ENCODE peak calls at places on chromosome 4, in five cellular contexts. Y is IMR-90, F is NT2/D1, Q is GM23248, B is mesenchymal stem cell. O is an unnamed sample.

GRCh38 chr4:17997129-17997528 is 24.4 kb downstream of the LCORL start:
- DNase-seq in Y (no peak), F (no peak), Q (no peak), B (no peak), O (no peak)

GRCh38 chr4:163404080-163404479 is 60.4 kb downstream of the NPY5R start:
- DNase-seq in Y (no peak), F (no peak), Q (no peak), B (no peak), O (no peak)

GRCh38 chr4:150782311-150782710 is 200.4 kb downstream of the MAB21L2 start:
- DNase-seq in Y (peak; percentile 7), F (no peak), Q (no peak), B (peak; percentile 37), O (peak; percentile 29)

GRCh38 chr4:44157611-44158277 is 290.9 kb downstream of the KCTD8 start:
- DNase-seq in Y (peak; percentile 60), F (no peak), Q (peak; percentile 2), B (peak; percentile 23), O (peak; percentile 69)

GRCh38 chr4:108850407-108850709 is 87.5 kb upstream of the ETNPPL start:
- DNase-seq in Y (no peak), F (no peak), Q (peak; percentile 50), B (no peak), O (no peak)

GRCh38 chr4:58760737-58761136 is 1650.6 kb upstream of the IGFBP7 start:
- DNase-seq in Y (no peak), F (no peak), Q (no peak), B (no peak), O (no peak)

GRCh38 chr4:124641715-124642380 is 70.7 kb downstream of the ANKRD50 start:
- DNase-seq in Y (peak; percentile 94), F (no peak), Q (peak; percentile 86), B (peak; percentile 54), O (peak; percentile 74)

GRCh38 chr4:108068422-108068821 is 78.7 kb downstream of the HADH start:
- DNase-seq in Y (no peak), F (no peak), Q (peak; percentile 35), B (peak; percentile 20), O (peak; percentile 24)

GRCh38 chr4:122857160-122857559 is 30.5 kb downstream of the FGF2 start:
- DNase-seq in Y (no peak), F (no peak), Q (no peak), B (no peak), O (no peak)

GRCh38 chr4:128384765-128385164 is 97.2 kb upstream of the PGRMC2 start:
- DNase-seq in Y (no peak), F (no peak), Q (no peak), B (no peak), O (no peak)

GRCh38 chr4:10074767-10075105 is 41.9 kb downstream of the WDR1 start:
- DNase-seq in Y (peak; percentile 70), F (peak; percentile 16), Q (peak; percentile 84), B (peak; percentile 65), O (peak; percentile 41)

GRCh38 chr4:109801895-109802319 is at the start of gene CFI:
- DNase-seq in Y (peak; percentile 32), F (no peak), Q (peak; percentile 65), B (peak; percentile 57), O (peak; percentile 79)

GRCh38 chr4:140252144-140252741 is 98.3 kb upstream of the MAML3 start:
- DNase-seq in Y (no peak), F (no peak), Q (no peak), B (no peak), O (no peak)

GRCh38 chr4:14897217-14897616 is 105.1 kb upstream of the CPEB2 start:
- DNase-seq in Y (no peak), F (no peak), Q (peak; percentile 12), B (no peak), O (no peak)

GRCh38 chr4:1962980-1963379 is 45.8 kb downstream of the NELFA start:
- DNase-seq in Y (no peak), F (no peak), Q (no peak), B (no peak), O (no peak)

GRCh38 chr4:181643466-181643865 is 599.7 kb upstream of the TENM3 start:
- DNase-seq in Y (peak; percentile 9), F (no peak), Q (no peak), B (no peak), O (no peak)

GRCh38 chr4:138981930-138982390 is 33.6 kb upstream of the NOCT start:
- DNase-seq in Y (peak; percentile 74), F (no peak), Q (peak; percentile 71), B (peak; percentile 95), O (peak; percentile 85)

GRCh38 chr4:16034010-16034829 is 49.6 kb downstream of the PROM1 start:
- DNase-seq in Y (peak; percentile 47), F (no peak), Q (peak; percentile 19), B (peak; percentile 74), O (peak; percentile 76)

GRCh38 chr4:72418458-72418857 is 150.6 kb downstream of the ADAMTS3 start:
- DNase-seq in Y (peak; percentile 60), F (no peak), Q (peak; percentile 66), B (peak; percentile 61), O (peak; percentile 56)

GRCh38 chr4:168440442-168441264 is 39.6 kb downstream of the DDX60L start:
- DNase-seq in Y (peak; percentile 62), F (no peak), Q (peak; percentile 61), B (peak; percentile 81), O (peak; percentile 25)

GRCh38 chr4:95625020-95625419 is 76.2 kb upstream of the UNC5C start:
- DNase-seq in Y (no peak), F (no peak), Q (no peak), B (no peak), O (no peak)

GRCh38 chr4:98663226-98664006 is 5.0 kb upstream of the TSPAN5 start:
- DNase-seq in Y (no peak), F (no peak), Q (no peak), B (no peak), O (no peak)

GRCh38 chr4:182642831-182643230 is 274.4 kb downstream of the DCTD start:
- DNase-seq in Y (peak; percentile 66), F (no peak), Q (peak; percentile 32), B (peak; percentile 29), O (peak; percentile 9)

GRCh38 chr4:152536545-152537182 is 772 bp upstream of the FBXW7 start:
- DNase-seq in Y (peak; percentile 37), F (no peak), Q (peak; percentile 73), B (peak; percentile 61), O (peak; percentile 65)

GRCh38 chr4:123232439-123232838 is 164.2 kb upstream of the SPRY1 start:
- DNase-seq in Y (peak; percentile 69), F (no peak), Q (peak; percentile 75), B (peak; percentile 59), O (peak; percentile 67)

GRCh38 chr4:140238353-140239041 is 84.5 kb upstream of the MAML3 start:
- DNase-seq in Y (peak; percentile 77), F (no peak), Q (peak; percentile 94), B (no peak), O (peak; percentile 89)

GRCh38 chr4:90546114-90546513 is 418.9 kb downstream of the CCSER1 start:
- DNase-seq in Y (no peak), F (no peak), Q (no peak), B (no peak), O (no peak)

GRCh38 chr4:174111350-174111888 is 172.0 kb downstream of the FBXO8 start:
- DNase-seq in Y (no peak), F (no peak), Q (no peak), B (peak; percentile 45), O (no peak)

GRCh38 chr4:4470208-4470607 is 71.6 kb downstream of the STX18 start:
- DNase-seq in Y (no peak), F (no peak), Q (peak; percentile 62), B (no peak), O (no peak)

GRCh38 chr4:23934915-23935314 is 45.1 kb upstream of the PPARGC1A start:
- DNase-seq in Y (peak; percentile 87), F (peak; percentile 58), Q (peak; percentile 91), B (peak; percentile 85), O (peak; percentile 80)

GRCh38 chr4:88080626-88081025 is 73.2 kb downstream of the PKD2 start:
- DNase-seq in Y (no peak), F (no peak), Q (no peak), B (no peak), O (no peak)

GRCh38 chr4:188428935-188429334 is 289.7 kb downstream of the TRIML1 start:
- DNase-seq in Y (peak; percentile 64), F (no peak), Q (no peak), B (peak; percentile 70), O (peak; percentile 47)

GRCh38 chr4:39729557-39729956 is 31.6 kb downstream of the UBE2K start:
- DNase-seq in Y (peak; percentile 38), F (no peak), Q (peak; percentile 53), B (no peak), O (peak; percentile 41)

GRCh38 chr4:51885371-51885770 is 42.4 kb downstream of the DCUN1D4 start:
- DNase-seq in Y (peak; percentile 28), F (peak; percentile 2), Q (peak; percentile 57), B (peak; percentile 48), O (peak; percentile 34)

GRCh38 chr4:7206856-7207567 is 14.7 kb downstream of the SORCS2 start:
- DNase-seq in Y (peak; percentile 90), F (peak; percentile 28), Q (peak; percentile 98), B (peak; percentile 84), O (peak; percentile 97)

GRCh38 chr4:18847276-18847890 is 825.8 kb upstream of the LCORL start:
- DNase-seq in Y (no peak), F (no peak), Q (no peak), B (peak; percentile 33), O (no peak)

GRCh38 chr4:151407466-151408379 is 1.3 kb upstream of the FHIP1A start:
- DNase-seq in Y (no peak), F (no peak), Q (no peak), B (peak; percentile 3), O (no peak)

GRCh38 chr4:30714408-30715031 is 5.6 kb upstream of the PCDH7 start:
- DNase-seq in Y (peak; percentile 59), F (peak; percentile 70), Q (peak; percentile 68), B (peak; percentile 72), O (peak; percentile 84)

GRCh38 chr4:55358668-55359067 is 12.6 kb downstream of the SRD5A3 start:
- DNase-seq in Y (peak; percentile 78), F (no peak), Q (peak; percentile 93), B (peak; percentile 65), O (peak; percentile 85)
- H3K4me3 ChIP-seq in Y (no peak overlapping the region), F (no peak overlapping the region), Q (peak overlapping the region; percentile 38), B (peak overlapping the region; percentile 70), O (peak overlapping the region; percentile 72)

GRCh38 chr4:795726-796119 is 30.2 kb downstream of the CPLX1 start:
- DNase-seq in Y (no peak), F (no peak), Q (no peak), B (no peak), O (no peak)
- H3K9ac ChIP-seq in Y (no peak overlapping the region), F (peak overlapping the region; percentile 15), Q (no peak overlapping the region), B (no peak overlapping the region), O (no peak overlapping the region)

DNA sequence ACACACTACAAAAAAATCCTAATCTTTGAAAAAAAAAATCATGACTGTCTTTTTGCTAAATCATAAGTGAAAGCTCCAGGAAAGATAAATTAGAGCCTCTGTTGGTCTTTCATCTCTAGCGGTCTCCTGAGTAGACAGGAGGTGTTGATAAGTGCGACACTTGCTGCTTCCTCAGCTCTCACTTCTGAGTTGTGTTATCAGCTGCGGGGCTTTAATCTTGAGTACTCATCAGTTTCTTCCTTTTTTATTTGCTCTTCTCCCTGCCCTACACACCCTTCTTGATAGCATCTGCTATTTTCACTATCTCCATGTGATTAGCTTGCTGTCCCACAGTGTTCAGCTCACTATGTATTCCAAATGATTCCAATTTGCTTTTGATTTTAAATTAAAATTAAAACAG is 1449.2 kb downstream of the C4orf33 start:
- DNase-seq in Y (no peak), F (no peak), Q (no peak), B (no peak), O (no peak)
- H3K9me3 ChIP-seq in Y (no peaks in the 10 kb centered on the region), F (no peaks in the 10 kb centered on the region), Q (peaks cover 2% of the 10 kb centered on the region), B (no peaks in the 10 kb centered on the region), O (no peaks in the 10 kb centered on the region)

GRCh38 chr4:85488416-85488815 is 13.5 kb downstream of the ARHGAP24 start:
- DNase-seq in Y (no peak), F (no peak), Q (no peak), B (no peak), O (no peak)
- H3K4me3 ChIP-seq in Y (no peak overlapping the region), F (no peak overlapping the region), Q (no peak overlapping the region), B (no peak overlapping the region), O (no peak overlapping the region)

O was measured in adipocyte.